ENCODE peak calls at places on chromosome 11, in five cellular contexts. D is breast epithelium, F is epithelial cell of esophagus, C is mucosa of descending colon, W is A549. S is an unnamed sample.

GRCh38 chr11:122642971-122643370 is 12.6 kb upstream of the UBASH3B start:
- DNase-seq in D (no peak), W (peak), F (no peak), C (no peak), S (no peak)

GRCh38 chr11:313787-314547 is at the start of gene IFITM1:
- DNase-seq in W (no peak), F (peak), C (peak), D (no peak), S (no peak)

GRCh38 chr11:32297629-32298028 is 137.7 kb downstream of the WT1 start:
- DNase-seq in C (no peak), F (peak), W (peak), D (no peak), S (peak)

GRCh38 chr11:74397531-74398243 is 546 bp downstream of the PGM2L1 start:
- DNase-seq in F (peak), D (no peak), W (peak), C (peak), S (no peak)

GRCh38 chr11:128415539-128415938 is 171.8 kb downstream of the ETS1 start:
- DNase-seq in D (no peak), W (no peak), C (no peak), F (peak), S (no peak)

GRCh38 chr11:12087075-12087775 is 23.2 kb upstream of the MICAL2 start:
- DNase-seq in W (peak), C (peak), F (peak), D (no peak), S (no peak)

GRCh38 chr11:102831128-102831708 is 12.2 kb downstream of the MMP3 start:
- DNase-seq in F (peak), D (peak), C (peak), W (peak), S (no peak)

GRCh38 chr11:93005239-93005638 is 35.8 kb downstream of the MTNR1B start:
- DNase-seq in W (no peak), F (peak), D (no peak), C (no peak), S (no peak)

GRCh38 chr11:119720311-119720710 is 8.7 kb downstream of the NECTIN1 start:
- DNase-seq in C (no peak), D (peak), W (no peak), F (peak), S (no peak)

GRCh38 chr11:85889676-85890579 is 34.7 kb downstream of the CCDC83 start:
- DNase-seq in D (peak), C (no peak), W (peak), F (peak), S (no peak)

GRCh38 chr11:94175545-94175944 is 46.9 kb downstream of the PANX1 start:
- DNase-seq in W (no peak), D (no peak), F (peak), C (no peak), S (no peak)

GRCh38 chr11:74926304-74927030 is 22.4 kb downstream of the XRRA1 start:
- DNase-seq in D (no peak), F (no peak), W (no peak), C (no peak), S (no peak)

GRCh38 chr11:130634981-130635473 is 186.6 kb downstream of the ADAMTS15 start:
- DNase-seq in C (no peak), D (peak), W (peak), F (peak), S (no peak)

GRCh38 chr11:38460901-38461300 is 1862.9 kb upstream of the RAG2 start:
- DNase-seq in D (peak), C (peak), W (no peak), F (peak), S (no peak)

DNA sequence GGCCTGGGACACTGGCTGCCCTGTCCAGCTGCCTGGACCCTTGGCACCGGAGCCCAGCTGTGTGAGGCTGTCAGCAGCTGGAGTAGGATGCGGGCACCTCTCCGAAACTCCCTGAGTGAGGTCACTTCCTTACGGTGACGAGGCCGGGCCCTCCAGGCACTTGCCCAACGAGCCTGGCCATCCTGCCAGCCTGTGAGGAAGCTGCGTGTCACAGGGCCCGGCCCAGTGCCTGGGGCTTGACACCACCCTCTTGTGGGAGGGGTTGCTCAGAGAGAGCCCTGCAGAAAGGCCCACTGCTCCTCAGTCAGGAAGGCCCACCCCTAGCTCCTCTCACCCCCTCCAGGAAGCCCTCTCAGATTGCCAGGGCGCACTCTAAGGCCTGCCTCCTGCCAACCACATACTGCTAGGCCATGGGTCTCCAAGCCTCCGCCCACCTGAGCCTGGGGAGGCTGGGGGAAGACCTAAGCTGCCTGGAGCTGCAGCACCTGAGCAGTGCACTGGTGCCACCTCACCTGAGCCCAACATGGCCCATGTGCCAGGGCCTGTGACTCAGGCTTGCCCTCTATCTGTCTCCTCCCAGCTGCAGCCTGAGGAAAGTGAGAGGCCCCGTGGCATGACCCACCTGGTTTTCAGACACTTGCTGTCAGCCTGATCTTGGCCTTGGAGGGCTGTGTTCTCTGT is 4.3 kb upstream of the PHLDA2 start:
- DNase-seq in W (peak), C (peak), D (peak), F (peak), S (peak)
- H3K4me3 ChIP-seq in W (no peak), C (no peak), D (no peak), F (no peak), S (no peak)

GRCh38 chr11:62466444-62466843 is 47.6 kb downstream of the SCGB1A1 start:
- DNase-seq in C (no peak), D (no peak), F (no peak), W (no peak), S (no peak)
- TF ChIP-seq CTCF in C (no peak), D (no peak), F (no peak), W (no peak), S (no peak)

DNA sequence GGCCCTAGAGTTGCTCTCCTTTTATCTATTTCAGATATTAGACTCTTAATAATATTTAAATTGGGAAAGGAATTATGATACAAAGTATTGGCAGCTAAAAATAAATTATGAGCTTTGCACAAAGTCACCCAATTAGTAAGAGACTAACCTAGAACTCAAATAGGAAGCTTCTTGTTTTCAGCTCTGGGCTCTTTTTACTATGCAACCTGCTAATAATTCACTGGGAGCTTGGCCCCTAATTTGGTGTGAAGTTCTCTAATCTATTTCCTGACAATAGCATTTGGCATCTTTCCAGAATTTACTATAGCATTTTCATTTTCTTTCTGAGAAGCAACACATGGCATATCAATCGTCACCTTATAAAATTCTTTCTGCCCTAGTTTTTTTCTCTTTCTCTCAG is 727.7 kb upstream of the ANO5 start:
- DNase-seq in W (no peak), C (no peak), D (no peak), F (no peak), S (no peak)
- H3K4me3 ChIP-seq in W (no peak), C (no peak), D (no peak), F (no peak), S (no peak)

DNA sequence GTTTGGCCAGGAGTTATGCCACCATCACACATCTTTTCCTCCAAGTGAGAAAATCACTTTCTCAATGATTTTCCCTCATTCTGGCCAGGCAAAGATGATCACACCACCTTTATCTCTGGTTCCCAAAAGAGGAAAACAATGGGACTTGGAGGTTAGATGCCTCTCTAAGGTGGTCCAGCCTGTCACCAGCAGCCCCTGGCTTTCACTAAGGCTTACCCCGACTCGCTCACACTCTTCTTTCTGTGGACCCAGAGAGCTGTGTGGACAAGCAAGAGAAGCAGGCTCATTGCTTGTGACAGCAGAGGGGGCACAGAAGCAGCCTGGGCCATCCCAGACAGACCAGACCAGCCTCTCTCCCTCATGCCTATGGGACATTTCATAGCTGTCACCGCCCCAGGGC is 63.6 kb upstream of the DRD2 start:
- DNase-seq in D (no peak), F (no peak), C (no peak), W (no peak), S (no peak)
- TF ChIP-seq CTCF in D (no peak), F (no peak), C (no peak), W (no peak), S (no peak)

GRCh38 chr11:61872935-61873565 is 18.3 kb downstream of the FADS3 start:
- DNase-seq in C (no peak), W (no peak), F (no peak), D (no peak), S (no peak)

GRCh38 chr11:61869636-61870428 is 21.5 kb downstream of the FADS3 start:
- DNase-seq in F (no peak), D (no peak), W (no peak), C (no peak), S (no peak)

GRCh38 chr11:61868601-61869476 is 22.5 kb downstream of the FADS3 start:
- DNase-seq in F (no peak), D (no peak), W (no peak), C (no peak), S (no peak)

GRCh38 chr11:61870429-61871039 is 20.8 kb downstream of the FADS3 start:
- DNase-seq in C (no peak), W (no peak), D (no peak), F (no peak), S (no peak)

GRCh38 chr11:61871158-61871597 is 20.2 kb downstream of the FADS3 start:
- DNase-seq in W (peak), D (peak), C (peak), F (peak), S (peak)
- H3K4me3 ChIP-seq in W (no peak), D (no peak), C (no peak), F (no peak), S (peak)

DNA sequence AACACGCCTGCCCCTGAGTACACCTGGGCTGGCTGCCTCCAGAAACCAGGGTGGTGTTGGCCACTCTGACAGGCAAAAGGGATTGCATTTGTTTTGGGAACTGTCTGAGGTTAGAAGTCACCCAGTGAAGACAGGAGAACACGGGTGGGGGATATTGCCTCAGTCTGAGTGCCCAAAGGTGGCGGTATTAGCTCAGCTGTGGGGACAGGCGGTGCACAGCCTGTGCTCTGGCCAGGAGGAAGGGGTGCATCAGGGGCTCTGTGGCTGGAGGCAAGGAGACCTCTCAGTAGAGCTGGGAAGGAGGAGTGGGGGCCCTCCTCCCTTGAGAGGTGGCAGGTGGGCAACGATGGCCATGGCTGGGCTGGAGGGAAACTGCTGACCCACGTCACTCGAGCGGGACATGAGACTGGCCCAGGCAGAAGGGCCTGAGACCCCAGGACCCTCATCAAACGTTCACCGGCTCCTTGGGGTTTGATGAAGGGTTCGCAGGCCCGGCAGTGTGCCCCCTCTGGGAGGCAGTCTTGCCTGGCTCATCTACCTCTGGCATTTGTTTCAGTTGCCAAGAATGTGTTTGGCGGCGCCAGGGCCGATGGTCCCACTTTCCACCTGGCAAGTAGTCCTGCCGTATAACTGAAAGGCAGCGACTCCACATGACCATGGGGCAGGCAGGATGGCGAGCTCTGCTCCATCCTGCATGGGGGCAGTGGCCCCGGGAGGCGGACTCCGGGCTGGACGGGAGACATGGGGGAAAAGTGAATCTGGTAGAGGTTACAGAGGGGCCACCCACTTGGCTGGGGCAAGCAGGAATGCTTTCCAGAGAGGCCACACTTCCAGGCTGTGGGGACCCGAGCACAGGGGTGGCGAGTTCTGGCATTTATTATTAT is 52.8 kb upstream of the SMIM38 start:
- DNase-seq in C (no peak), F (no peak), D (no peak), W (no peak), S (no peak)
- TF ChIP-seq CTCF in C (no peak), F (no peak), D (no peak), W (peak), S (no peak)

DNA sequence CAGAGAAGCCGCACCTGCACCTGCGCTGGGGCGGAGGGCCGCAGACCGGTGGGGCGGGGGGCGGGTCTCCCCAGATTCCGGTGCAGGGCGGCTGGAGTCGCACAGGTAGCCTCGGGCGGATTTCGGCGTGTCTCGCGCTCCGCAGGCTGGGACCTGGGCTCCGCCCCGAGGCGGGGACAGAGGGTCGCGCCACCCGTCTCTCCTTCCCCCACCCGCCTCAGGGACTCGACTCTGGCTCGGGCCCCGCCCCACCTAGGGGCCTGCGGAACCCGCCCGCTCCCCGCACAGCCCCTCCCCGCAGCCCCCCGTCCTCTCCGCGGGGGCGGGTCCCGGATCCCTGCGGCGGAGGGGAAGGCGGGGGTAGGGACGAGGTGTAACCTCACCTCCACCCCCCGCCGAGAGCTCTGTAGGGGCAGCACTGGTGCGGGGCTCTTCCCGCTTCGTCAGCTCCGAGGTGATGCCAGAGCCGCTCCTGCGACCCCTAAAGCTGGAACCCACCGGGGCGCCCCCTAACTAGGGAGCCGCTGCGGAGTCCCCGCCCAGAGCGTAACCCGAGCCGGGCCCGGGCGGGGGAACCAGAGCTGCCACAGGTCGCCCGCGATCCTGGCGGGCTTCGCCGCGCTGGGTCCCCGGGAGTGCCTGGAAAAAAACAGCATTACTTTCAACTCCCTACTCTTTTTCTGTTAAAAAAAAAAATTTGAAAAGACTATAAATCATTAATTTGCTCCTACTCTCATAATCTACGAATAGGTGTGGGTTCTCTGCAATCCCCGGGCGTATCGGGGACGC is at the start of gene SLC29A2:
- DNase-seq in W (peak), F (peak), D (peak), C (peak), S (peak)
- H3K4me3 ChIP-seq in W (peak), F (peak), D (peak), C (peak), S (peak)

DNA sequence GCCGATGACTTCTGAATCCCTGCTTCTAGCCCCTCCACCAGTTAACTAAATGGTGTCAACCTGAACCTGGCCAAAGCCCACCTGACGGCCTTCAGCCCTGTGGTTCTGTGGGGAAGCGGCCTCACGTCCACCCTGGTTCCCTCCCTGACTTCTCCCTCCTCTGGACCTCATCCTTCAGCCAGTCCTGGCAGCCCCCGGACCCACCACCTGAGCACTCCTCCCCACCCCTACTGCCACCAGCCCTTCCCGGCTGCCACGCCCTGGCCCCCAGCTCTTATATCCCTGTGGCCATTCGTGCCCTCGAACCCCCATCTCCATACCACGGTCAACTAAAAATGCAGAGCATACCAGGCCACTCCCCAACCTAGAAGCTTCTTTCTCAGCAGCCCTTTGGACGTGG is 4.2 kb upstream of the MDK start:
- DNase-seq in C (no peak), D (no peak), W (no peak), F (no peak), S (no peak)
- TF ChIP-seq CTCF in C (no peak), D (no peak), W (no peak), F (no peak), S (no peak)

GRCh38 chr11:45671246-45672171 is 6.1 kb upstream of the CHST1 start:
- DNase-seq in W (no peak), D (no peak), C (no peak), F (no peak), S (peak)
- H3K4me3 ChIP-seq in W (no peak), D (no peak), C (no peak), F (no peak), S (no peak)

S was measured in dorsolateral prefrontal cortex.